ENCODE peak calls at places on chromosome 18, in eight cellular contexts. X, M, Q, O, U, A, E and T are unnamed samples.

GRCh38 chr18:10062292-10062940 is 148.6 kb downstream of the VAPA start:
- DNase-seq in E (peak), M (no peak), A (peak), U (no peak), X (no peak), Q (no peak), O (no peak), T (no peak)

GRCh38 chr18:10213526-10213925 is 240.9 kb upstream of the APCDD1 start:
- DNase-seq in O (no peak), A (no peak), M (peak), U (no peak), Q (no peak), E (no peak), X (peak), T (no peak)

GRCh38 chr18:61336766-61337165 is 3.5 kb downstream of the CDH20 start:
- DNase-seq in A (no peak), M (no peak), E (no peak), Q (no peak), X (no peak), O (no peak), U (no peak), T (no peak)

GRCh38 chr18:21117385-21118135 is 5.9 kb upstream of the ROCK1 start:
- DNase-seq in Q (no peak), A (peak), O (no peak), U (no peak), X (no peak), E (no peak), M (no peak), T (no peak)

GRCh38 chr18:77069482-77069881 is 63.1 kb downstream of the MBP start:
- DNase-seq in U (no peak), X (no peak), A (no peak), M (no peak), O (no peak), E (no peak), Q (no peak), T (no peak)

GRCh38 chr18:8623549-8624106 is 14.4 kb downstream of the RAB12 start:
- DNase-seq in M (no peak), X (peak), U (no peak), O (no peak), E (no peak), A (no peak), Q (no peak), T (no peak)

GRCh38 chr18:78430171-78430857 is 549.3 kb upstream of the SALL3 start:
- DNase-seq in X (no peak), A (no peak), E (no peak), M (no peak), O (no peak), U (no peak), Q (no peak), T (no peak)

GRCh38 chr18:80246656-80247402 is 485 bp downstream of the PARD6G start:
- DNase-seq in E (peak), O (no peak), A (no peak), X (no peak), M (peak), Q (peak), U (peak), T (no peak)

GRCh38 chr18:77015176-77015575 is 117.4 kb downstream of the MBP start:
- DNase-seq in X (no peak), A (no peak), U (no peak), Q (no peak), E (no peak), O (no peak), M (no peak), T (no peak)

GRCh38 chr18:5628512-5629255 is 84.9 kb upstream of the EPB41L3 start:
- DNase-seq in X (no peak), Q (peak), U (peak), A (no peak), O (peak), M (peak), E (peak), T (peak)

GRCh38 chr18:33356735-33357134 is 83.8 kb downstream of the CCDC178 start:
- DNase-seq in M (no peak), X (no peak), U (no peak), Q (no peak), O (no peak), E (no peak), A (no peak), T (no peak)

GRCh38 chr18:69945220-69946114 is 2.2 kb downstream of the CD226 start:
- DNase-seq in A (no peak), X (no peak), E (no peak), O (no peak), Q (no peak), U (no peak), M (no peak), T (no peak)

GRCh38 chr18:63177822-63178525 is 141.6 kb downstream of the BCL2 start:
- DNase-seq in M (no peak), U (no peak), A (no peak), E (no peak), X (no peak), O (no peak), Q (no peak), T (no peak)

GRCh38 chr18:55109818-55110414 is 150.7 kb upstream of the CCDC68 start:
- DNase-seq in O (no peak), U (no peak), Q (no peak), M (no peak), A (no peak), E (no peak), X (no peak), T (no peak)

GRCh38 chr18:10413722-10414121 is 40.7 kb upstream of the APCDD1 start:
- DNase-seq in U (no peak), Q (no peak), A (no peak), X (no peak), M (no peak), O (no peak), E (no peak), T (no peak)

GRCh38 chr18:79518028-79518682 is 122.4 kb downstream of the NFATC1 start:
- DNase-seq in E (no peak), M (no peak), U (no peak), O (peak), A (no peak), Q (no peak), X (no peak), T (no peak)

GRCh38 chr18:22223263-22223960 is 54.0 kb downstream of the GATA6 start:
- DNase-seq in X (peak), E (no peak), O (no peak), M (no peak), A (peak), U (peak), Q (no peak), T (no peak)

GRCh38 chr18:55250729-55251128 is 291.5 kb upstream of the CCDC68 start:
- DNase-seq in Q (no peak), M (no peak), E (no peak), A (peak), O (no peak), U (no peak), X (no peak), T (no peak)

GRCh38 chr18:24369420-24369819 is 28.2 kb downstream of the OSBPL1A start:
- DNase-seq in A (no peak), M (no peak), E (no peak), X (no peak), O (no peak), U (no peak), Q (no peak), T (no peak)

GRCh38 chr18:4454548-4455112 is 477 bp downstream of the DLGAP1 start:
- DNase-seq in Q (no peak), O (no peak), E (peak), A (no peak), M (no peak), U (peak), X (no peak), T (no peak)

GRCh38 chr18:22822024-22822423 is 111.1 kb upstream of the RBBP8 start:
- DNase-seq in O (no peak), A (peak), Q (peak), U (no peak), X (peak), E (no peak), M (no peak), T (no peak)

GRCh38 chr18:392926-393325 is 107.6 kb downstream of the COLEC12 start:
- DNase-seq in O (no peak), M (no peak), X (no peak), A (no peak), U (no peak), E (no peak), Q (no peak), T (no peak)

GRCh38 chr18:390748-391478 is 109.6 kb downstream of the COLEC12 start:
- DNase-seq in U (no peak), X (no peak), O (no peak), E (no peak), M (no peak), Q (no peak), A (no peak), T (no peak)

GRCh38 chr18:388198-388597 is 112.3 kb downstream of the COLEC12 start:
- DNase-seq in Q (no peak), X (no peak), U (no peak), O (no peak), M (no peak), A (no peak), E (peak), T (no peak)

GRCh38 chr18:386950-387349 is 113.6 kb downstream of the COLEC12 start:
- DNase-seq in E (no peak), A (no peak), U (no peak), Q (no peak), O (no peak), X (no peak), M (no peak), T (no peak)

GRCh38 chr18:389658-390357 is 110.7 kb downstream of the COLEC12 start:
- DNase-seq in E (no peak), O (no peak), U (peak), A (no peak), X (no peak), M (no peak), Q (no peak), T (no peak)
- TF ChIP-seq CTCF in E (peak), O (peak), U (no peak), A (peak), X (no peak), M (no peak), Q (no peak), T (no peak)

GRCh38 chr18:45316127-45316526 is 299.1 kb upstream of the SLC14A2 start:
- DNase-seq in E (no peak), M (no peak), X (no peak), Q (peak), U (peak), O (no peak), A (no peak), T (no peak)
- TF ChIP-seq CTCF in E (no peak), M (no peak), X (no peak), Q (peak), U (no peak), O (peak), A (no peak), T (no peak)

GRCh38 chr18:37533647-37534565 is 31.7 kb downstream of the CELF4 start:
- DNase-seq in A (peak), E (no peak), X (no peak), O (no peak), Q (no peak), U (peak), M (no peak), T (no peak)
- TF ChIP-seq CTCF in A (peak), E (peak), X (no peak), O (peak), Q (peak), U (peak), M (no peak), T (peak)

GRCh38 chr18:59631583-59632181 is 65.5 kb downstream of the CCBE1 start:
- DNase-seq in U (peak), M (peak), A (no peak), O (no peak), X (peak), E (peak), Q (peak), T (no peak)

GRCh38 chr18:59627414-59627813 is 69.8 kb downstream of the CCBE1 start:
- DNase-seq in O (no peak), A (no peak), U (no peak), Q (no peak), X (no peak), M (no peak), E (no peak), T (no peak)

GRCh38 chr18:59628995-59629394 is 68.2 kb downstream of the CCBE1 start:
- DNase-seq in X (no peak), A (no peak), U (no peak), E (no peak), O (no peak), Q (no peak), M (no peak), T (no peak)

GRCh38 chr18:59634096-59634495 is 63.1 kb downstream of the CCBE1 start:
- DNase-seq in E (no peak), A (peak), Q (peak), X (no peak), O (no peak), U (no peak), M (no peak), T (no peak)

DNA sequence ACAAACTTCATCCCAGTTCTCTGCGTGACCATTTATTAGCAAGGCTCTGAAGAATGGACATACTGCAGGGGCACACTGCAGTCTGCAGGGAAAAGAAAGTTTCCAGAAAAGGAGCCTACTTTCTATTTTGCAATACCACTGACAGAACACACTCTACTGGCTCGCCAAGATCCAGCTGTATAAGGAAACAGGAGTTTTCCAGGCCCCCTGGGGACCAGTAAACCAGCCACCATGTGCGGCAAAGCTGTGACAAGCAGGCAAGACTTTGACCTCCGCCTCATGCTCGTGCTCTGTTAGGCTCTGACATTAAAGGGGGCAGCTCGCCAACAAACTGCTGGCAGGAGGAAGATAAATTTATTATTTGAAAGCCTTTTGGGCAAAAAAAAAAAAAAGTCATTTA is 67.3 kb downstream of the CCBE1 start:
- DNase-seq in M (no peak), E (no peak), Q (no peak), O (no peak), X (no peak), A (no peak), U (no peak), T (no peak)
- TF ChIP-seq CTCF in M (no peak), E (no peak), Q (no peak), O (no peak), X (no peak), A (no peak), U (no peak), T (no peak)

DNA sequence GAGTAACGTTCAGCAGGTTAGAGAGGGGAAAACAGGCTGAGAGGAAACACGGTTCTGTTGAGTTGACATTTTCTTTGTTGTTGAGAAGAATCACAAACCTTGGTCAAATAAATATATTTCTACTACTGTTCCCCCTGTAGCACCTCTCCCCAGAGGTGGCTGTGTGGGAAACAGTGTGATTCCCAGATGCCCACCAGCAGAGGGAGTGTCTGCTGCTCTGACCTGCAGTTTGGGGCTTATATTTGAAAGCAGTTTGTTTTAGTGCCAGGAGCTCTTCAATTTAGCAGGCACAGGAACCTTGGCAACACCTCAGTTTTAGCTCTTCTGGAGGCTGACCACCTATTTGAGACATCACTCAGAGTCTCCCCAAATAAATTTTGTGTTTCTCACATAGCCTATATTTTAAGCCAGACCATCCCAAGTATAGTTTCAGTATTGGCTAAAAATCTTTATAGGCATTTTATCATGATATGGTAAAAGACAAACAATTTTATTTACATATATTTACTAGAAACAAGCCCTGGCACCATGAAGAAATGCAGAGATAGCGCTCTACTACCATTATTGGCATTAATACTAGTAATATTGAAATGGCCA is 75.7 kb downstream of the PIK3C3 start:
- DNase-seq in O (no peak), X (peak), Q (peak), U (peak), M (no peak), A (peak), E (peak), T (no peak)
- TF ChIP-seq CTCF in O (peak), X (peak), Q (peak), U (peak), M (peak), A (peak), E (peak), T (no peak)

DNA sequence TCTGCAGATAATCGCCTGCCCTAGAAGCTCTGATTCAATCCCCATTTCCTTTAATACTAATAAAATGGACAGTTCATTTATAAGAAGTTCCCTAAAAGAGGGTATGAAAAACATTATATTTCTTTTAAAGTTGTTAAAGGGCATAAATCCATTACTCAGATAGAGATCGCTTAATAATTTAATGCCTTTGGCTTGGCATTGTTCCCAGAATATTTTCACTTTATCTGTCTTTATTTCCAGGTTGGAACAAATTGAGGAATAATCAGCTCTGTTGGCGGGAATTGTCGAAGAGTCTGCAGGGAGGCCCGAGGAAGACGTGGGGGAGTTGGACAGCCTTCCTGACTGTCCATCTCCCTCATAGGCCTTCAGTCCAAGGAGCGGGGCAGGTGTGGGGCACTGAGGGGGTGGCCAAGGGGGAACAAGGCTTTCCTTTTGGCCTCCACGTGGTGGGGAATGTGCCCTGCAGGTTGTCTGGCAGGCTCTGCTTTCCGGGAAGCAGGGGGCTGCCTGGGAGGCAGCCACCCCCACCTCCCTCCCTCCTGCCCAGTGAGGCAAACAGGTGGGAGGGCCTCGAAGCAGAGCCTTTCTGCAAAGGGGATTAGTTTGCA is 179.6 kb downstream of the ZBTB7C start:
- DNase-seq in Q (peak), X (no peak), M (no peak), E (peak), A (no peak), U (peak), O (no peak), T (no peak)
- TF ChIP-seq CTCF in Q (peak), X (no peak), M (no peak), E (no peak), A (no peak), U (no peak), O (no peak), T (no peak)

DNA sequence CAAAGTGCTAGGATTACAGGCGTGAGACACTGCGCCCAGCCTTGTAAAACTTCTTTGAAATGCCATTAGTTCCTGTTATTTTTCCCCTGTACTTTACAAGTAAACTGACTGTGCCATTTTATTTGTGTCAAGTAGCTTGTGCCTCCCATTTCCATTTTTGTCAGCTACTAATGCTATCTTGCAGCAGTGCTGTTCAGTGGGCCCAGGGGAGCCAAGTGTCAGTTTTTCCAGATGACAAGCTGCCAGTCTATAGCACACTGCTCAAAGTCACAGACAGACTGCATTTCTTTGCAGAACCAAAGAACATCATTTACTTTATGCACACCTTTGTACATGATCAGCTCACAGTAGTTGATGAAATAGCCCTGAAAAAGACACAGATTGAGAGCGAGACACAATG is 901.3 kb upstream of the CDH2 start:
- DNase-seq in M (no peak), A (no peak), E (no peak), X (no peak), U (no peak), O (no peak), Q (no peak), T (no peak)
- TF ChIP-seq CTCF in M (no peak), A (no peak), E (no peak), X (no peak), U (no peak), O (no peak), Q (no peak), T (no peak)